ENCODE peak calls at places on chromosome 20, in four cellular contexts. D, K, V and U are unnamed samples.

GRCh38 chr20:52500150-52500549 is 308.6 kb upstream of the ZFP64 start:
- DNase-seq in D (no peak), K (no peak), V (peak), U (no peak)

GRCh38 chr20:51171141-51171540 is 148.2 kb upstream of the KCNG1 start:
- DNase-seq in D (no peak), K (no peak), V (no peak), U (no peak)

GRCh38 chr20:62588458-62589149 is 53.7 kb upstream of the SLCO4A1 start:
- DNase-seq in D (no peak), K (no peak), V (no peak), U (no peak)

GRCh38 chr20:1952737-1953530 is 40.9 kb downstream of the PDYN start:
- DNase-seq in D (no peak), K (no peak), V (no peak), U (no peak)

GRCh38 chr20:17659801-17660200 is 22.2 kb downstream of the RRBP1 start:
- DNase-seq in D (no peak), K (peak), V (no peak), U (no peak)

GRCh38 chr20:24772667-24773066 is 176.4 kb upstream of the CST7 start:
- DNase-seq in D (no peak), K (no peak), V (no peak), U (no peak)

GRCh38 chr20:2364014-2364413 is 16.7 kb upstream of the TGM6 start:
- DNase-seq in D (no peak), K (no peak), V (no peak), U (no peak)

GRCh38 chr20:50788045-50788867 is 6.6 kb upstream of the BCAS4 start:
- DNase-seq in D (peak), K (peak), V (no peak), U (no peak)

GRCh38 chr20:53157443-53158408 is 185.6 kb downstream of the TSHZ2 start:
- DNase-seq in D (peak), K (peak), V (peak), U (peak)

GRCh38 chr20:13659288-13659687 is 20.6 kb upstream of the TASP1 start:
- DNase-seq in D (peak), K (no peak), V (no peak), U (no peak)

GRCh38 chr20:14055127-14055742 is 59.9 kb downstream of the MACROD2 start:
- DNase-seq in D (peak), K (no peak), V (peak), U (no peak)

GRCh38 chr20:52105573-52106422 is 85.8 kb downstream of the ZFP64 start:
- DNase-seq in D (no peak), K (no peak), V (no peak), U (peak)

GRCh38 chr20:8043687-8044278 is 24.2 kb upstream of the TMX4 start:
- DNase-seq in D (peak), K (no peak), V (peak), U (no peak)

GRCh38 chr20:48763183-48764030 is 64.4 kb downstream of the PREX1 start:
- DNase-seq in D (no peak), K (no peak), V (no peak), U (no peak)

GRCh38 chr20:48458003-48458377 is 369.8 kb downstream of the PREX1 start:
- DNase-seq in D (no peak), K (no peak), V (no peak), U (no peak)

GRCh38 chr20:41136336-41136694 is 1.0 kb upstream of the PLCG1 start:
- DNase-seq in D (no peak), K (no peak), V (no peak), U (no peak)

GRCh38 chr20:61748376-61748775 is 317.3 kb downstream of the TAF4 start:
- DNase-seq in D (no peak), K (no peak), V (no peak), U (no peak)

GRCh38 chr20:19423892-19424620 is 211.6 kb downstream of the SLC24A3 start:
- DNase-seq in D (no peak), K (no peak), V (no peak), U (no peak)